ENCODE peak calls at places on chromosomes 6 and 20, in five cellular contexts. R is HL-60, M is HCT116, N is A549, E is K562. V is an unnamed sample.

GRCh38 chr6:161918154-161918553 is 644.3 kb upstream of the AGPAT4 start:
- DNase-seq in R (no peak), M (no peak), N (peak; percentile 21), E (no peak), V (no peak)

GRCh38 chr6:128570439-128571063 is 50.2 kb upstream of the PTPRK start:
- DNase-seq in R (no peak), M (no peak), N (no peak), E (no peak), V (no peak)

GRCh38 chr6:109456283-109456583 is 661 bp upstream of the MICAL1 start:
- DNase-seq in R (no peak), M (no peak), N (no peak), E (no peak), V (no peak)

GRCh38 chr6:13407709-13408695 is 79.4 kb downstream of the GFOD1 start:
- DNase-seq in R (peak; percentile 95), M (no peak), N (peak; percentile 94), E (peak; percentile 70), V (no peak)

GRCh38 chr6:96787846-96788580 is 49.3 kb downstream of the GPR63 start:
- DNase-seq in R (no peak), M (no peak), N (no peak), E (no peak), V (no peak)

GRCh38 chr6:30820196-30820595 is 64.1 kb upstream of the DDR1 start:
- DNase-seq in R (no peak), M (peak; percentile 73), N (peak; percentile 82), E (no peak), V (no peak)

GRCh38 chr6:12870033-12870432 is 153.5 kb downstream of the PHACTR1 start:
- DNase-seq in R (no peak), M (no peak), N (no peak), E (no peak), V (no peak)

GRCh38 chr6:71473908-71474307 is 185.3 kb downstream of the OGFRL1 start:
- DNase-seq in R (no peak), M (no peak), N (peak; percentile 43), E (no peak), V (peak; percentile 74)

GRCh38 chr6:30679765-30680535 is 6.5 kb downstream of the PPP1R18 start:
- DNase-seq in R (no peak), M (no peak), N (no peak), E (peak; percentile 6), V (no peak)

GRCh38 chr6:56804996-56805395 is 149.9 kb upstream of the BEND6 start:
- DNase-seq in R (no peak), M (no peak), N (peak; percentile 38), E (no peak), V (no peak)

GRCh38 chr6:143614270-143614669 is 63.5 kb upstream of the PHACTR2 start:
- DNase-seq in R (no peak), M (no peak), N (no peak), E (no peak), V (no peak)

GRCh38 chr6:159831373-159831679 is 31.2 kb downstream of the PNLDC1 start:
- DNase-seq in R (no peak), M (no peak), N (no peak), E (no peak), V (no peak)

GRCh38 chr6:14441371-14441781 is 323.8 kb downstream of the CD83 start:
- DNase-seq in R (no peak), M (no peak), N (no peak), E (no peak), V (no peak)

GRCh38 chr6:12911387-12911960 is 194.9 kb downstream of the PHACTR1 start:
- DNase-seq in R (peak; percentile 16), M (no peak), N (peak; percentile 19), E (peak; percentile 17), V (no peak)

GRCh38 chr20:56439784-56440291 is 27.8 kb downstream of the CASS4 start:
- DNase-seq in R (no peak), M (no peak), N (no peak), E (no peak), V (no peak)

GRCh38 chr20:10109621-10110020 is 74.8 kb downstream of the ANKEF1 start:
- DNase-seq in R (no peak), M (no peak), N (no peak), E (no peak), V (no peak)

GRCh38 chr6:133892444-133893323 is 3.8 kb downstream of the TCF21 start:
- DNase-seq in R (no peak), M (no peak), N (no peak), E (no peak), V (no peak)

GRCh38 chr6:140043762-140044378 is 669.4 kb upstream of the CITED2 start:
- DNase-seq in R (no peak), M (peak; percentile 43), N (peak; percentile 21), E (no peak), V (no peak)

GRCh38 chr20:62762376-62762775 is 33.9 kb upstream of the MRGBP start:
- DNase-seq in R (no peak), M (no peak), N (no peak), E (no peak), V (no peak)

GRCh38 chr20:661474-662288 is 8.7 kb upstream of the SRXN1 start:
- DNase-seq in R (no peak), M (no peak), N (no peak), E (no peak), V (no peak)

GRCh38 chr20:17545127-17545526 is 13.9 kb upstream of the BFSP1 start:
- DNase-seq in R (no peak), M (no peak), N (no peak), E (no peak), V (no peak)

GRCh38 chr6:157943249-157943963 is 38.3 kb upstream of the SYNJ2 start:
- DNase-seq in R (no peak), M (no peak), N (no peak), E (no peak), V (no peak)

GRCh38 chr6:36853325-36853724 is 14.1 kb upstream of the CPNE5 start:
- DNase-seq in R (peak; percentile 93), M (no peak), N (no peak), E (no peak), V (no peak)

GRCh38 chr6:114008331-114008730 is 37.4 kb upstream of the HDAC2 start:
- DNase-seq in R (no peak), M (no peak), N (no peak), E (no peak), V (no peak)

GRCh38 chr6:73309784-73310502 is 44.1 kb downstream of the DPPA5 start:
- DNase-seq in R (no peak), M (peak; percentile 54), N (peak; percentile 67), E (peak; percentile 85), V (peak; percentile 55)

GRCh38 chr20:835220-836045 is 1.9 kb downstream of the FAM110A start:
- DNase-seq in R (no peak), M (no peak), N (no peak), E (peak; percentile 27), V (no peak)

GRCh38 chr6:87277123-87277522 is 45.3 kb upstream of the SMIM8 start:
- DNase-seq in R (no peak), M (no peak), N (peak; percentile 39), E (peak; percentile 25), V (no peak)

GRCh38 chr6:75543311-75543710 is 49.7 kb upstream of the FILIP1 start:
- DNase-seq in R (no peak), M (no peak), N (no peak), E (no peak), V (no peak)

GRCh38 chr6:87588756-87589407 is 905 bp downstream of the RARS2 start:
- DNase-seq in R (no peak), M (no peak), N (no peak), E (no peak), V (no peak)

DNA sequence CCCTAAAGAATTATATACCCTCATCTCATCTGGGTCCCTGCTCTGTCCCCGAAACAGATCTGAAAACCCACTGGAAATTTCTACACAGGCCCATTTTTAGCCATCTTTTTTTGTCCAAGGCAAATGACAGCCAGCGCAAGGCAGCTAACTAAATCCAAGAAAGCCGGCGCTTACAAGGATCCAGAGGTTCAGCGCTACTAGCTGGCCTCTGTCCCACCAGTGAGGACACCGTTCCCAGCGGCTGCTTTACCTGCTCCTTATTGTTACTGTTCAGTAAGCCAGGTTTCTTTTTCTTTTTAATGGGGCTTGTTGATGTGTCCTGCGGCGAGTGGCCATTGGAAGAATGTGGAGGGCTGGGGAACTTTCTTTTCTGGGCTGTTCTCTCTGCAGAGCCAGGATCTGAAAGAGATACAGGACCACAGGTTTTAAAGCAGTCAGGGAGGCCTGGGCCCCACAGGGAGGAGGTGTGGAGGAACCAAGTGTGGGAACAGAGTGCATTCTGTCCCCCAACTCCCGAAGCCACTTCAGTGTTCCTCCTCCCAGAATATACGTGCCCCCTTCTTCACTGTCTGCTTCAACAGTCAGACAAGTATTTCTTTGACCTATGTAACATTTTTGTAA is 46.6 kb downstream of the ZMYND8 start:
- DNase-seq in R (no peak), M (no peak), N (no peak), E (no peak), V (no peak)
- H3K4me3 ChIP-seq in R (no peak overlapping the region), M (no peak overlapping the region), N (no peak overlapping the region), E (no peak overlapping the region), V (no peak overlapping the region)

GRCh38 chr6:53862517-53863457 is 68.0 kb downstream of the LRRC1 start:
- DNase-seq in R (no peak), M (no peak), N (no peak), E (no peak), V (no peak)
- TF ChIP-seq CTCF in R (no peak), M (no peak), N (no peak), E (no peak), V (peak; percentile 15)

GRCh38 chr6:10151144-10151915 is 263.5 kb downstream of the TFAP2A start:
- DNase-seq in R (no peak), M (no peak), N (no peak), E (no peak), V (no peak)

GRCh38 chr6:10149603-10150002 is 265.3 kb downstream of the TFAP2A start:
- DNase-seq in R (no peak), M (no peak), N (no peak), E (no peak), V (no peak)

GRCh38 chr6:10141756-10142443 is 273.0 kb downstream of the TFAP2A start:
- DNase-seq in R (no peak), M (no peak), N (no peak), E (no peak), V (no peak)

GRCh38 chr6:10144772-10145171 is 270.1 kb downstream of the TFAP2A start:
- DNase-seq in R (no peak), M (no peak), N (no peak), E (no peak), V (no peak)

DNA sequence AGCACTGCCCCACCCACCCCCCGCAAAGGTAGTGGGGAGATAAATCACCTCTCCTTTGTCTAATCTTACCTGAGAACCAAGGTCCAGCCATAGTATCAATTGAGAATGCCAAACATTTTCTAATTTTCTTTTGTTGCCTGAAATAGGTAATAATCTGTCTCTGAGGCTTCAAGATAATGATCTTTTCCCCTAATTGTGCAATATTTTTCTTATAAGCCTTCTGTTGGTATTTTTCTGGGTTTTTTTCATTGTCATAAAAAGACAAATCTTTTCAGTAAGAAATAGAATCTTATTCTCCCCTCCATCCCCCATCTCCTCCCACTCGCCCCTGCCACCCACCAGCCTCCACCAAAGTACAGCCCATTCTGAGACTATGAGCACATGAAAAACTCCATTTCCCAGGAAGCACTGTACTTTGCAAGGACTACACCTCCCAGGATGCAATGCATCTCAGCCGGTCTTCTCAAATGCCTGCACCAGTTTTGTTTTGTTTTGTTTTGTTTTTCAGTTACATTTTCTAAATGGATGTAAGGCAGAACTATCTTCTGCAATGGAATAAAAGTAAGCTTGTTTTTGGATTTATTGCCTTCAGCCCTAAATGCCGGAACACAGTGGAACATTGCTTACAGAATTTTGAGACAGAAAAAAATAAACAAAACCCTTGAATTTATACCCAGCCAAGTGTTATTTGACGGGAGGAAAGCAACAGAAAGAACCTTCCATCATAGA is 268.0 kb downstream of the TFAP2A start:
- DNase-seq in R (peak; percentile 10), M (peak; percentile 40), N (peak; percentile 20), E (peak; percentile 67), V (no peak)
- TF ChIP-seq REST in R (no peak), M (no peak), N (no peak), E (no peak), V (no peak)

GRCh38 chr6:32267035-32267434 is 43.2 kb upstream of the NOTCH4 start:
- DNase-seq in R (no peak), M (no peak), N (no peak), E (no peak), V (no peak)
- H3K4me3 ChIP-seq in R (no peak overlapping the region), M (no peak overlapping the region), N (no peak overlapping the region), E (no peak overlapping the region), V (no peak overlapping the region)

V was measured in Panc1.